ENCODE peak calls at places on chromosomes 7 and 10, in four cellular contexts. One of them, this sample, is unnamed.

GRCh38 chr10:91590904-91591791 is 41.7 kb downstream of the PPP1R3C start:
- DNase-seq in fibroblast of lung: peak; percentile 87
- DNase-seq in GM23338: no peak
- DNase-seq in ascending aorta: no peak
- DNase-seq in this sample: no peak

GRCh38 chr7:786472-787255 is 45.6 kb upstream of the SUN1 start:
- DNase-seq in fibroblast of lung: peak; percentile 34
- DNase-seq in GM23338: peak; percentile 83
- DNase-seq in ascending aorta: peak; percentile 82
- DNase-seq in this sample: peak; percentile 48

GRCh38 chr10:124003070-124003419 is 90.4 kb downstream of the CHST15 start:
- DNase-seq in fibroblast of lung: no peak
- DNase-seq in GM23338: no peak
- DNase-seq in ascending aorta: peak; percentile 46
- DNase-seq in this sample: no peak

GRCh38 chr7:6460990-6461584 is 13.3 kb upstream of the DAGLB start:
- DNase-seq in fibroblast of lung: no peak
- DNase-seq in GM23338: no peak
- DNase-seq in ascending aorta: no peak
- DNase-seq in this sample: no peak

GRCh38 chr10:32418572-32418971 is 27.4 kb upstream of the CCDC7 start:
- DNase-seq in fibroblast of lung: no peak
- DNase-seq in GM23338: no peak
- DNase-seq in ascending aorta: no peak
- DNase-seq in this sample: no peak

GRCh38 chr10:43683451-43684197 is 34.9 kb upstream of the ZNF32 start:
- DNase-seq in fibroblast of lung: peak; percentile 49
- DNase-seq in GM23338: peak; percentile 85
- DNase-seq in ascending aorta: no peak
- DNase-seq in this sample: no peak

GRCh38 chr7:33722383-33723096 is 182.8 kb upstream of the BMPER start:
- DNase-seq in fibroblast of lung: peak; percentile 73
- DNase-seq in GM23338: no peak
- DNase-seq in ascending aorta: no peak
- DNase-seq in this sample: no peak

GRCh38 chr7:102832694-102833093 is 80.1 kb upstream of the LRRC17 start:
- DNase-seq in fibroblast of lung: no peak
- DNase-seq in GM23338: no peak
- DNase-seq in ascending aorta: no peak
- DNase-seq in this sample: no peak

GRCh38 chr10:10791869-10792268 is 225.8 kb upstream of the CELF2 start:
- DNase-seq in fibroblast of lung: no peak
- DNase-seq in GM23338: no peak
- DNase-seq in ascending aorta: no peak
- DNase-seq in this sample: no peak
- H3K4me3 ChIP-seq in fibroblast of lung: no peak overlapping the region
- H3K4me3 ChIP-seq in GM23338: no peak overlapping the region
- H3K4me3 ChIP-seq in ascending aorta: no peak overlapping the region
- H3K4me3 ChIP-seq in this sample: no peak overlapping the region

DNA sequence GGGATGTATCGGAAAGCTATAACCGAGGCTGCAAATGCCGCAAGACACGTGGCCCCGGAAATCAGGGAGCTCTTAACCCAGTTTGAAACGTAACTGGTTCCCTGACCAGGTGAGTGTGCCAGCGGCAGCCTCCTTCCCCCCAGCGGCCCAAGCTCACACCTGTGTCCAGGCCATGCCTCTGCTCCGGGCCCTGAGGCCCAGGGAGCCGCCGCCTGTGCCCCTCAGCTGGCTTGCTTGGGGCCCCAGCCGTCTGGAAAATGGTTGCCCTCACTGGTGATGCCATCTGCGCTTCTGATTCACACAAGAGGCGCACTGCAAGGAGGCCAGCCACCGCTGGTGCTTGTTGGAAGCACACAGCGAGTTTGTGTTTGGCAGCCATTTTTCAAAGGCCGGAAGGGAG is 9.2 kb downstream of the PWWP2B start:
- DNase-seq in fibroblast of lung: no peak
- DNase-seq in GM23338: no peak
- DNase-seq in ascending aorta: no peak
- DNase-seq in this sample: no peak
- H3K36me3 ChIP-seq in fibroblast of lung: peaks cover 6% of the 10 kb centered on the region
- H3K36me3 ChIP-seq in GM23338: no peaks in the 10 kb centered on the region
- H3K36me3 ChIP-seq in ascending aorta: peaks cover 16% of the 10 kb centered on the region
- H3K36me3 ChIP-seq in this sample: no peaks in the 10 kb centered on the region

GRCh38 chr10:34539533-34540315 is 275.4 kb downstream of the PARD3 start:
- DNase-seq in fibroblast of lung: no peak
- DNase-seq in GM23338: no peak
- DNase-seq in ascending aorta: no peak
- DNase-seq in this sample: peak; percentile 34
- H3K27me3 ChIP-seq in fibroblast of lung: no peaks in the 10 kb centered on the region
- H3K27me3 ChIP-seq in GM23338: no peaks in the 10 kb centered on the region
- H3K27me3 ChIP-seq in ascending aorta: no peaks in the 10 kb centered on the region
- H3K27me3 ChIP-seq in this sample: no peaks in the 10 kb centered on the region

DNA sequence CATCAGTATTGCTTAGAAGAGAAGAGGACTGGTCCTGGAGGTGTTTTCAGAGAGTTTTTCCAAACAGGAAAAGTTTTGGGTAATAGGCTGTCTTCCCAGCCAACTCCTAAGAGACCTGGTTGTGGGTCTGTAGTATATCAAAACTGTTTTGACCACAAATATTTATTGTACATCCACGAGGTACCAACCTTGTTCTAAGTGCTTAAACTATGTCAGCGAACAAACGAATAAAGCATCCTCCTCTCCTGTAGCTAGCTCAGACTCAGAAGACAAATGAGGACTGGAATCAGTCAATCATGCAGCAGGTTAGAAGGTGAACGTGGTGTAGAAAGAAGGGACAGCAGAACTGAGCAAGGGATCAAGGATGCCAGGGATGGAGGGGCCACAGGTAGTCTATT is 61.6 kb upstream of the MKI67 start:
- DNase-seq in fibroblast of lung: no peak
- DNase-seq in GM23338: no peak
- DNase-seq in ascending aorta: no peak
- DNase-seq in this sample: no peak
- H3K4me3 ChIP-seq in fibroblast of lung: no peak overlapping the region
- H3K4me3 ChIP-seq in GM23338: no peak overlapping the region
- H3K4me3 ChIP-seq in ascending aorta: no peak overlapping the region
- H3K4me3 ChIP-seq in this sample: no peak overlapping the region

GRCh38 chr10:120996456-120997053 is 145.4 kb downstream of the WDR11 start:
- DNase-seq in fibroblast of lung: no peak
- DNase-seq in GM23338: no peak
- DNase-seq in ascending aorta: no peak
- DNase-seq in this sample: no peak
- H3K36me3 ChIP-seq in fibroblast of lung: no peaks in the 10 kb centered on the region
- H3K36me3 ChIP-seq in GM23338: no peaks in the 10 kb centered on the region
- H3K36me3 ChIP-seq in ascending aorta: no peaks in the 10 kb centered on the region
- H3K36me3 ChIP-seq in this sample: no peaks in the 10 kb centered on the region

GRCh38 chr10:112677689-112678088 is 230.7 kb downstream of the VTI1A start:
- DNase-seq in fibroblast of lung: no peak
- DNase-seq in GM23338: no peak
- DNase-seq in ascending aorta: no peak
- DNase-seq in this sample: no peak
- H3K27me3 ChIP-seq in fibroblast of lung: no peaks in the 10 kb centered on the region
- H3K27me3 ChIP-seq in GM23338: no peaks in the 10 kb centered on the region
- H3K27me3 ChIP-seq in ascending aorta: no peaks in the 10 kb centered on the region
- H3K27me3 ChIP-seq in this sample: no peaks in the 10 kb centered on the region

GRCh38 chr7:27192546-27193334 is 7.2 kb downstream of the HOXA13 start:
- DNase-seq in fibroblast of lung: no peak
- DNase-seq in GM23338: no peak
- DNase-seq in ascending aorta: peak; percentile 59
- DNase-seq in this sample: no peak

GRCh38 chr7:27194002-27194352 is 5.9 kb downstream of the HOXA13 start:
- DNase-seq in fibroblast of lung: no peak
- DNase-seq in GM23338: no peak
- DNase-seq in ascending aorta: no peak
- DNase-seq in this sample: no peak

GRCh38 chr7:27193335-27194001 is 6.4 kb downstream of the HOXA13 start:
- DNase-seq in fibroblast of lung: no peak
- DNase-seq in GM23338: peak; percentile 65
- DNase-seq in ascending aorta: peak; percentile 40
- DNase-seq in this sample: no peak

GRCh38 chr7:27196287-27196739 is 3.6 kb downstream of the HOXA13 start:
- DNase-seq in fibroblast of lung: peak; percentile 52
- DNase-seq in GM23338: peak; percentile 87
- DNase-seq in ascending aorta: peak; percentile 87
- DNase-seq in this sample: no peak

DNA sequence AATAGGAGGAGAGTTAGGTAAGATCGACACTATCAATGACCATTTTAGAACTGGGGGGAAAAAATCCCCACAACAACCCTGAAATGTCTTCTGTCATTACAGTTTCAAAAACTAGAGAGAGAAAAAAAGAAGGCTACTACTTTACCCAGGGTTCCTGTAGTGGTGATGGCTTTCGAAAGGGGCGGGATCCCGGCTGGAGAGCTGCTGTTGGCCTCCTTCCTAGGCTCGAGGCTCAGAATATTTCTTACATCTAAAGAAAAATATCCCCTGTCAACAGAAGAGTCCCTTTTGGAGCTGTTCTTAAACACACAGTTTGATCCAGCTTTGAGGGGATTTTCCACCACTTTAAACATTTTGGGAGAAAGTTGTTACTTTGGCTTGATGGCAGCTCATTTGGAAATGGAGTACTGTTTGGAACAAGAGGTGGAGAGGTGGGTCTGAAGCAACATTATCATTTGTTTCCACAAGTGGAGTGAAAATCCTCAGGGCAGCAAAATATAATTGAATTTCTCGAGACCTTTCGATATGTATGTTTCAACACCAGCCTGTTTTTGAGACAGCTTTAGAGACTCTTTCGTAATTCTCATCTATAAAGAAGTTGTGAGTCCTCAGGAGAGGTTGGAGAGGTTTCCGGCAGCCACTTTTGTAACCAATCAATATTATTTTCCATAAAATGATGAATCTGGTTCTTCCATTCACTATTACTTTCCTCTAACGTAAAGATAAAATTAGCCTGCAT is 5.1 kb downstream of the HOXA13 start:
- DNase-seq in fibroblast of lung: no peak
- DNase-seq in GM23338: no peak
- DNase-seq in ascending aorta: peak; percentile 35
- DNase-seq in this sample: no peak
- H3K4me3 ChIP-seq in fibroblast of lung: no peak overlapping the region
- H3K4me3 ChIP-seq in GM23338: no peak overlapping the region
- H3K4me3 ChIP-seq in ascending aorta: no peak overlapping the region
- H3K4me3 ChIP-seq in this sample: no peak overlapping the region

GRCh38 chr7:151137841-151138540 is 29.5 kb downstream of the GBX1 start:
- DNase-seq in fibroblast of lung: no peak
- DNase-seq in GM23338: peak; percentile 40
- DNase-seq in ascending aorta: peak; percentile 60
- DNase-seq in this sample: no peak
- H3K36me3 ChIP-seq in fibroblast of lung: peaks cover 25% of the 10 kb centered on the region
- H3K36me3 ChIP-seq in GM23338: no peaks in the 10 kb centered on the region
- H3K36me3 ChIP-seq in ascending aorta: peaks cover 51% of the 10 kb centered on the region
- H3K36me3 ChIP-seq in this sample: peaks cover 18% of the 10 kb centered on the region

This sample was measured in GM06990.